ENCODE peak calls at places on chromosomes 2 and 18, in five cellular contexts. G is IMR-90, I is GM23248, Y is HepG2, V is H9. S is an unnamed sample.
A peak's percentile ranks its signal among the peaks of the same experiment; 100 is the strongest.

GRCh38 chr2:36683002-36683401 is 13.5 kb upstream of the VIT start:
- DNase-seq in V (no peak), I (no peak), G (no peak), Y (no peak), S (no peak)

GRCh38 chr2:231369580-231370428 is 25.7 kb upstream of the B3GNT7 start:
- DNase-seq in V (no peak), Y (no peak), I (no peak), G (no peak), S (no peak)

GRCh38 chr2:85132392-85132791 is 800 bp upstream of the TCF7L1 start:
- DNase-seq in Y (no peak), G (peak; percentile 39), V (no peak), I (peak; percentile 48), S (no peak)

GRCh38 chr2:234038076-234038802 is 12.3 kb upstream of the SPP2 start:
- DNase-seq in Y (no peak), I (no peak), V (no peak), G (peak; percentile 45), S (no peak)

GRCh38 chr2:46998551-46998950 is 82.9 kb upstream of the MCFD2 start:
- DNase-seq in I (no peak), G (no peak), Y (no peak), V (no peak), S (no peak)

GRCh38 chr2:135494503-135494902 is 36.5 kb downstream of the ZRANB3 start:
- DNase-seq in G (peak; percentile 40), Y (no peak), I (peak; percentile 45), V (no peak), S (no peak)

GRCh38 chr2:124753842-124754241 is 728.8 kb downstream of the CNTNAP5 start:
- DNase-seq in Y (peak; percentile 13), I (no peak), V (no peak), G (no peak), S (no peak)

GRCh38 chr2:233476083-233476410 is 90.5 kb downstream of the USP40 start:
- DNase-seq in Y (no peak), G (no peak), V (no peak), I (no peak), S (no peak)

GRCh38 chr2:98875081-98875728 is 60.8 kb downstream of the CRACDL start:
- DNase-seq in G (no peak), I (no peak), Y (no peak), V (no peak), S (no peak)

GRCh38 chr2:26757873-26758789 is 6.0 kb upstream of the SLC35F6 start:
- DNase-seq in G (peak; percentile 99), I (peak; percentile 97), V (peak; percentile 85), Y (peak; percentile 92), S (peak; percentile 77)

GRCh38 chr2:210956101-210956500 is 399.7 kb downstream of the CPS1 start:
- DNase-seq in I (no peak), V (no peak), G (no peak), Y (no peak), S (no peak)

GRCh38 chr2:88585969-88586368 is 41.3 kb downstream of the EIF2AK3 start:
- DNase-seq in I (no peak), V (no peak), G (no peak), Y (no peak), S (no peak)

GRCh38 chr2:162490795-162491470 is 147.0 kb downstream of the GCA start:
- DNase-seq in V (no peak), G (no peak), Y (no peak), I (no peak), S (no peak)

GRCh38 chr2:177352441-177353070 is 40.0 kb upstream of the AGPS start:
- DNase-seq in V (no peak), Y (no peak), G (no peak), I (peak; percentile 24), S (no peak)

GRCh38 chr2:85722519-85722918 is 28.4 kb downstream of the GNLY start:
- DNase-seq in V (no peak), I (no peak), G (no peak), Y (no peak), S (no peak)

GRCh38 chr2:122451040-122451439 is 695.6 kb downstream of the TSN start:
- DNase-seq in V (peak; percentile 34), I (peak; percentile 64), G (peak; percentile 21), Y (peak; percentile 47), S (peak; percentile 33)

GRCh38 chr2:62016957-62017356 is 111.5 kb downstream of the COMMD1 start:
- DNase-seq in G (no peak), V (no peak), I (no peak), Y (no peak), S (no peak)

GRCh38 chr2:62010632-62011276 is 105.3 kb downstream of the COMMD1 start:
- DNase-seq in V (no peak), I (no peak), G (no peak), Y (no peak), S (no peak)

GRCh38 chr2:62014102-62014501 is 108.6 kb downstream of the COMMD1 start:
- DNase-seq in I (peak; percentile 51), Y (peak; percentile 38), G (peak; percentile 70), V (no peak), S (peak; percentile 77)
- H3K27ac ChIP-seq in I (no peak overlapping the region), Y (no peak overlapping the region), G (no peak overlapping the region), V (no peak overlapping the region), S (no peak overlapping the region)

GRCh38 chr18:41075212-41075611 is 879.8 kb upstream of the PIK3C3 start:
- DNase-seq in V (no peak), Y (no peak), I (peak; percentile 52), G (peak; percentile 94), S (peak; percentile 21)
- H3K4me2 ChIP-seq in V (no peak overlapping the region), Y (no peak overlapping the region), I (peak overlapping the region; percentile 8), G (peak overlapping the region; percentile 16), S (no peak overlapping the region)

GRCh38 chr2:112827786-112828185 is 8.8 kb downstream of the IL1B start:
- DNase-seq in Y (no peak), V (no peak), G (no peak), I (no peak), S (no peak)

GRCh38 chr2:112831380-112831930 is 5.1 kb downstream of the IL1B start:
- DNase-seq in I (no peak), G (no peak), V (no peak), Y (no peak), S (no peak)

GRCh38 chr2:112829931-112830330 is 6.6 kb downstream of the IL1B start:
- DNase-seq in I (no peak), V (no peak), Y (no peak), G (no peak), S (no peak)

GRCh38 chr2:112830469-112830868 is 6.1 kb downstream of the IL1B start:
- DNase-seq in V (no peak), Y (no peak), I (no peak), G (no peak), S (no peak)

DNA sequence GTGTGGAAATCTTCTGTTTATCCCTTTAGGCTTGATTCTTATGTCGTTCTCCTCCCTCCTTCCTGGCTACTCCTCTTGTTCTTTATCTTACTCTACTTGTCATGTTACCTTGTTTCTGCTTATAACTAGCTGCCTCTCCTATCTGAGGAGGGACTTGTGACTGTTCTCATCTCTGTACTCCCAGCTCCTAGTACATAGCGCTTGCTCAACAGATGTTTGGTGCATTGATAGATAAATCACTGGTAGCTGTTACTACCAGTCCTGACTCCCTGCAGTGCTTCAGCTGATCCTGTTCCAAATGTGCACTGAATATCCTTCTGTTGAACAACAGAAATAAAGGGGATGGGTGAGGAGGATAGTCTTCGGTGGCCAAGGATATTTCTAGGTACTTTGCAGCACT is 7.3 kb downstream of the IL1B start:
- DNase-seq in V (no peak), I (no peak), Y (no peak), G (no peak), S (no peak)
- H3K27ac ChIP-seq in V (no peak overlapping the region), I (no peak overlapping the region), Y (no peak overlapping the region), G (no peak overlapping the region), S (no peak overlapping the region)

GRCh38 chr2:118738524-118739308 is 108.7 kb downstream of the EN1 start:
- DNase-seq in Y (peak; percentile 6), I (peak; percentile 100), V (peak; percentile 44), G (peak; percentile 98), S (peak; percentile 80)

GRCh38 chr2:118732432-118732831 is 115.0 kb downstream of the EN1 start:
- DNase-seq in G (no peak), Y (no peak), I (peak; percentile 58), V (no peak), S (no peak)

GRCh38 chr2:118738106-118738505 is 109.3 kb downstream of the EN1 start:
- DNase-seq in V (no peak), G (no peak), I (no peak), Y (no peak), S (no peak)

GRCh38 chr2:118737690-118738089 is 109.8 kb downstream of the EN1 start:
- DNase-seq in Y (no peak), G (no peak), I (no peak), V (no peak), S (no peak)
- H3K4me2 ChIP-seq in Y (no peak overlapping the region), G (no peak overlapping the region), I (peak overlapping the region; percentile 49), V (no peak overlapping the region), S (no peak overlapping the region)

DNA sequence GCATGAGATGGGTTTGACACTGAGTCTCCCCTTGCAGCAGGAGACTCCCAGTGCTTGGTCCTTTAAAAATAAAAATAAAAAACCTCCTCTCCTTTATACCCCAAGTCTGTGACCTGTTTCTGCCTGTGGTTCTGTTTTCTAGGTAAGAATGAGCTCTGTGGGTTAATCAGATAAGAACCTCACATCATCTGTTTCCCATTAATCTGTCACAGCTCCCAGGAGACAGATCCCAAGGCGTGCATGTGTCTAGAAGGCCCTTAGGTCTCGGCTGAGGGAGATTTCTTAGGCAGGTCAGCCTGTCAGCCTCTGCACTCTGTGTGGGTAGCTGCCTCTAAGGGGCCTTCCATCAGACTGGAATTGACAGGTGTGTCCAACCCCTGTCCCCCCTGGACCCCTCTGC is 80.7 kb downstream of the FHOD3 start:
- DNase-seq in V (no peak), G (no peak), Y (no peak), I (peak; percentile 23), S (no peak)
- H3K27ac ChIP-seq in V (no peak overlapping the region), G (no peak overlapping the region), Y (no peak overlapping the region), I (no peak overlapping the region), S (no peak overlapping the region)

GRCh38 chr2:332592-332991 is 44.7 kb upstream of the ALKAL2 start:
- DNase-seq in G (no peak), Y (no peak), V (no peak), I (no peak), S (no peak)

GRCh38 chr2:323035-323434 is 35.1 kb upstream of the ALKAL2 start:
- DNase-seq in I (no peak), G (no peak), Y (no peak), V (no peak), S (no peak)

GRCh38 chr2:328761-329160 is 40.9 kb upstream of the ALKAL2 start:
- DNase-seq in I (no peak), G (no peak), V (no peak), Y (no peak), S (no peak)
- H3K4me2 ChIP-seq in I (no peak overlapping the region), G (no peak overlapping the region), V (no peak overlapping the region), Y (no peak overlapping the region), S (no peak overlapping the region)

GRCh38 chr2:152493945-152494528 is 159.1 kb downstream of the FMNL2 start:
- DNase-seq in V (no peak), I (no peak), G (no peak), Y (no peak), S (no peak)

GRCh38 chr2:152493417-152493816 is 158.4 kb downstream of the FMNL2 start:
- DNase-seq in G (no peak), V (no peak), I (no peak), Y (no peak), S (no peak)

GRCh38 chr2:152488075-152488474 is 153.1 kb downstream of the FMNL2 start:
- DNase-seq in I (no peak), Y (no peak), G (no peak), V (no peak), S (no peak)

GRCh38 chr2:152489364-152489763 is 154.4 kb downstream of the FMNL2 start:
- DNase-seq in V (no peak), Y (no peak), I (no peak), G (no peak), S (no peak)

GRCh38 chr2:152491139-152491472 is 156.1 kb downstream of the FMNL2 start:
- DNase-seq in G (no peak), Y (no peak), I (no peak), V (no peak), S (no peak)
- H3K27ac ChIP-seq in G (no peak overlapping the region), Y (no peak overlapping the region), I (no peak overlapping the region), V (no peak overlapping the region), S (peak overlapping the region; percentile 28)